ENCODE peak calls at places on chromosomes 4 and X, in five cellular contexts. F is keratinocyte; G is occipital lobe; U is activated naive CD8-positive, alpha-beta T cell treated with anti-CD3 and anti-CD28 coated beads, Interleukin-2, amount 50 U/mL, for 24 hours; W is islet precursor cell. J is an unnamed sample.

GRCh38 chrX:47420264-47420663 is 49.9 kb downstream of the ZNF157 start:
- DNase-seq in G (no peak), W (no peak), F (no peak), U (no peak), J (no peak)

GRCh38 chr4:158067646-158068045 is 105.2 kb downstream of the GASK1B start:
- DNase-seq in W (no peak), U (no peak), G (no peak), F (no peak), J (no peak)

GRCh38 chrX:49155243-49155899 is 7.2 kb upstream of the MAGIX start:
- DNase-seq in W (no peak), U (peak), F (no peak), G (peak), J (no peak)

GRCh38 chr4:147683172-147683571 is 791 bp downstream of the PRMT9 start:
- DNase-seq in G (no peak), W (no peak), F (no peak), U (peak), J (no peak)

GRCh38 chr4:147777456-147778091 is 45.7 kb downstream of the ARHGAP10 start:
- DNase-seq in F (no peak), U (no peak), W (peak), G (no peak), J (no peak)

GRCh38 chrX:24380273-24381036 is 20.0 kb downstream of the SUPT20HL1 start:
- DNase-seq in W (no peak), F (no peak), G (no peak), U (no peak), J (no peak)

GRCh38 chrX:105945266-105945665 is 93.3 kb downstream of the SERPINA7 start:
- DNase-seq in U (no peak), G (no peak), F (no peak), W (no peak), J (no peak)

GRCh38 chr4:112206431-112206830 is 25.2 kb upstream of the AP1AR start:
- DNase-seq in U (no peak), W (no peak), G (no peak), F (no peak), J (no peak)

GRCh38 chrX:2559124-2559523 is 58.3 kb upstream of the DHRSX start:
- DNase-seq in U (no peak), F (no peak), G (no peak), W (no peak), J (no peak)

GRCh38 chr4:108155373-108155772 is 13.4 kb downstream of the LEF1 start:
- DNase-seq in G (no peak), U (no peak), F (no peak), W (peak), J (no peak)

GRCh38 chrX:129634541-129634940 is 20.2 kb downstream of the APLN start:
- DNase-seq in W (no peak), U (no peak), G (peak), F (no peak), J (peak)

GRCh38 chr4:25343671-25344070 is 31.1 kb downstream of the ZCCHC4 start:
- DNase-seq in U (no peak), F (no peak), W (no peak), G (no peak), J (no peak)

GRCh38 chrX:24428518-24428917 is 36.6 kb upstream of the PDK3 start:
- DNase-seq in G (no peak), F (no peak), U (no peak), W (no peak), J (no peak)

GRCh38 chrX:153763989-153764755 is at the start of gene PLXNB3:
- DNase-seq in W (peak), F (peak), G (peak), U (peak), J (peak)

GRCh38 chr4:41597494-41597893 is 59.5 kb downstream of the LIMCH1 start:
- DNase-seq in U (no peak), F (no peak), W (no peak), G (no peak), J (no peak)

GRCh38 chr4:128917781-128918180 is 108.3 kb downstream of the JADE1 start:
- DNase-seq in U (no peak), W (no peak), G (no peak), F (no peak), J (no peak)

GRCh38 chr4:76784237-76784636 is 113.7 kb downstream of the SOWAHB start:
- DNase-seq in F (no peak), U (no peak), W (no peak), G (no peak), J (no peak)

GRCh38 chr4:13907255-13907751 is 279.8 kb upstream of the BOD1L1 start:
- DNase-seq in U (no peak), F (peak), G (no peak), W (peak), J (no peak)

GRCh38 chrX:132623307-132623706 is 134.5 kb upstream of the MBNL3 start:
- DNase-seq in W (no peak), U (no peak), F (no peak), G (no peak), J (no peak)

GRCh38 chr4:39568805-39569204 is 41.6 kb upstream of the UGDH start:
- DNase-seq in W (no peak), G (no peak), F (peak), U (no peak), J (no peak)

GRCh38 chr4:87566276-87566675 is 37.1 kb upstream of the SPARCL1 start:
- DNase-seq in U (no peak), G (no peak), F (no peak), W (no peak), J (no peak)

GRCh38 chr4:82360298-82361177 is 13.3 kb downstream of the HNRNPD start:
- DNase-seq in G (no peak), U (no peak), W (no peak), F (no peak), J (no peak)

GRCh38 chrX:12971282-12972003 is 3.5 kb upstream of the TMSB4X start:
- DNase-seq in W (no peak), F (no peak), G (no peak), U (no peak), J (no peak)

GRCh38 chrX:136291824-136292223 is 8.9 kb upstream of the ADGRG4 start:
- DNase-seq in U (no peak), W (no peak), F (no peak), G (no peak), J (no peak)

GRCh38 chr4:26496207-26496783 is 6.0 kb upstream of the CCKAR start:
- DNase-seq in G (no peak), W (no peak), F (no peak), U (no peak), J (no peak)

GRCh38 chrX:119690921-119691716 is 1.8 kb downstream of the SEPTIN6 start:
- DNase-seq in F (no peak), U (no peak), W (peak), G (no peak), J (no peak)

GRCh38 chrX:96447161-96447560 is 237.5 kb upstream of the DIAPH2 start:
- DNase-seq in F (no peak), G (no peak), U (no peak), W (no peak), J (no peak)

GRCh38 chrX:30831082-30831481 is 58.0 kb downstream of the TAB3 start:
- DNase-seq in W (no peak), U (peak), G (no peak), F (no peak), J (no peak)

GRCh38 chr4:14867847-14868246 is 134.4 kb upstream of the CPEB2 start:
- DNase-seq in W (no peak), F (no peak), U (no peak), G (no peak), J (no peak)

GRCh38 chr4:81314196-81314896 is 99.3 kb upstream of the PRKG2 start:
- DNase-seq in U (no peak), G (no peak), W (no peak), F (no peak), J (no peak)

GRCh38 chrX:11190745-11191510 is 79.8 kb downstream of the HCCS start:
- DNase-seq in U (no peak), F (no peak), G (no peak), W (peak), J (no peak)

GRCh38 chr4:68748181-68748981 is 67.4 kb upstream of the UGT2B10 start:
- DNase-seq in F (peak), U (no peak), W (no peak), G (no peak), J (no peak)

GRCh38 chr4:8306511-8307021 is 37.0 kb downstream of the HTRA3 start:
- DNase-seq in G (no peak), W (no peak), F (no peak), U (no peak), J (no peak)

GRCh38 chr4:74283614-74284013 is 24.7 kb upstream of the EPGN start:
- DNase-seq in U (no peak), W (no peak), G (no peak), F (peak), J (no peak)

GRCh38 chr4:19301527-19301926 is 950.2 kb upstream of the SLIT2 start:
- DNase-seq in W (no peak), F (no peak), U (no peak), G (no peak), J (no peak)

J was measured in caudate nucleus.